ENCODE peak calls at places on chromosomes 3 and 15, in nine cellular contexts. F is stimulated activated naive CD8-positive, alpha-beta T cell treated with anti-CD3 and anti-CD28 coated beads, Interleukin-15, Interleukin-2, amounts not matched to agents 100 U/mL and 50 U/mL, for 24 hours; J is activated CD8-positive, alpha-beta T cell treated with anti-CD3 and anti-CD28 coated beads, Interleukin-2, amount 10 ng/mL, durations not matched to agents 7 days and 5 days; Q is AG20443; D is H4; W is stimulated activated CD8-positive, alpha-beta memory T cell treated with anti-CD3 and anti-CD28 coated beads, Interleukin-15, amount 100 ng/mL, for 24 hours; L is stimulated activated CD4-positive, alpha-beta T cell treated with anti-CD3 and anti-CD28 coated beads, Interleukin-2, amount 100 ng/mL, for 4 hours; A is AG09309; P is CD4-positive, alpha-beta memory T cell. V is an unnamed sample.

GRCh38 chr3:109548192-109548938 is 211.0 kb upstream of the DPPA4 start:
- DNase-seq in F (no peak), J (no peak), Q (no peak), D (no peak), W (no peak), L (no peak), A (no peak), P (no peak), V (no peak)

GRCh38 chr3:177824190-177824786 is 627.0 kb upstream of the TBL1XR1 start:
- DNase-seq in F (no peak), J (no peak), Q (peak; percentile 69), D (peak; percentile 51), W (no peak), L (no peak), A (no peak), P (no peak), V (no peak)

GRCh38 chr3:53243165-53243564 is 12.7 kb downstream of the TKT start:
- DNase-seq in F (no peak), J (no peak), Q (peak; percentile 84), D (no peak), W (no peak), L (no peak), A (no peak), P (no peak), V (peak; percentile 7)

GRCh38 chr3:135966349-135966695 is 794 bp downstream of the PPP2R3A start:
- DNase-seq in F (no peak), J (no peak), Q (no peak), D (no peak), W (no peak), L (no peak), A (no peak), P (no peak), V (no peak)

GRCh38 chr3:65425880-65426279 is 612.8 kb downstream of the MAGI1 start:
- DNase-seq in F (no peak), J (no peak), Q (peak; percentile 29), D (peak; percentile 15), W (no peak), L (no peak), A (no peak), P (no peak), V (no peak)

GRCh38 chr3:81968628-81969027 is 207.2 kb upstream of the GBE1 start:
- DNase-seq in F (no peak), J (no peak), Q (peak; percentile 22), D (no peak), W (no peak), L (no peak), A (no peak), P (no peak), V (no peak)

GRCh38 chr3:31145062-31145461 is 250.6 kb upstream of the GADL1 start:
- DNase-seq in F (no peak), J (no peak), Q (no peak), D (no peak), W (no peak), L (no peak), A (no peak), P (no peak), V (no peak)

GRCh38 chr3:43061101-43061895 is 44.6 kb downstream of the POMGNT2 start:
- DNase-seq in F (no peak), J (peak; percentile 12), Q (no peak), D (no peak), W (no peak), L (no peak), A (no peak), P (no peak), V (no peak)

GRCh38 chr15:88701561-88702095 is 62.8 kb downstream of the ISG20 start:
- DNase-seq in F (peak; percentile 15), J (peak; percentile 29), Q (no peak), D (no peak), W (no peak), L (no peak), A (no peak), P (peak; percentile 12), V (no peak)

GRCh38 chr3:131535131-131535530 is 32.4 kb upstream of the MRPL3 start:
- DNase-seq in F (no peak), J (no peak), Q (peak; percentile 64), D (no peak), W (no peak), L (no peak), A (peak; percentile 66), P (no peak), V (no peak)

GRCh38 chr15:81337713-81338157 is 13.8 kb upstream of the STARD5 start:
- DNase-seq in F (no peak), J (peak; percentile 9), Q (peak; percentile 45), D (no peak), W (no peak), L (no peak), A (no peak), P (no peak), V (no peak)

GRCh38 chr3:40237892-40238571 is 71.5 kb upstream of the EIF1B start:
- DNase-seq in F (no peak), J (no peak), Q (peak; percentile 61), D (no peak), W (no peak), L (no peak), A (no peak), P (no peak), V (no peak)

GRCh38 chr3:115858995-115859807 is 235.9 kb downstream of the GAP43 start:
- DNase-seq in F (no peak), J (no peak), Q (no peak), D (no peak), W (no peak), L (no peak), A (no peak), P (no peak), V (no peak)

GRCh38 chr3:160253298-160253697 is 28.1 kb downstream of the C3orf80 start:
- DNase-seq in F (no peak), J (no peak), Q (no peak), D (no peak), W (no peak), L (no peak), A (no peak), P (no peak), V (no peak)

GRCh38 chr3:191070762-191071365 is 128.2 kb upstream of the OSTN start:
- DNase-seq in F (no peak), J (no peak), Q (no peak), D (no peak), W (no peak), L (no peak), A (no peak), P (no peak), V (no peak)

GRCh38 chr15:27495963-27496459 is 525.0 kb downstream of the GABRG3 start:
- DNase-seq in F (no peak), J (no peak), Q (no peak), D (no peak), W (no peak), L (no peak), A (no peak), P (no peak), V (no peak)

GRCh38 chr3:56923546-56924224 is 121.9 kb upstream of the ARHGEF3 start:
- DNase-seq in F (no peak), J (peak; percentile 65), Q (peak; percentile 23), D (peak; percentile 39), W (no peak), L (peak; percentile 14), A (no peak), P (peak; percentile 86), V (no peak)

GRCh38 chr3:179432021-179432420 is 19.2 kb downstream of the GNB4 start:
- DNase-seq in F (no peak), J (no peak), Q (no peak), D (no peak), W (no peak), L (no peak), A (no peak), P (no peak), V (no peak)

GRCh38 chr3:158808697-158809096 is 6.8 kb downstream of the MFSD1 start:
- DNase-seq in F (no peak), J (no peak), Q (peak; percentile 54), D (peak; percentile 80), W (no peak), L (no peak), A (peak; percentile 21), P (no peak), V (no peak)

GRCh38 chr3:174125267-174125844 is 727.8 kb downstream of the NLGN1 start:
- DNase-seq in F (no peak), J (no peak), Q (peak; percentile 63), D (peak; percentile 72), W (no peak), L (no peak), A (peak; percentile 34), P (no peak), V (no peak)

GRCh38 chr15:51982013-51982769 is 10.6 kb upstream of the LEO1 start:
- DNase-seq in F (peak; percentile 36), J (peak; percentile 77), Q (peak; percentile 71), D (peak; percentile 92), W (no peak), L (no peak), A (peak; percentile 81), P (peak; percentile 72), V (no peak)

GRCh38 chr3:9793161-9793781 is 389 bp downstream of the ARPC4 start:
- DNase-seq in F (peak; percentile 33), J (peak; percentile 49), Q (peak; percentile 51), D (no peak), W (no peak), L (no peak), A (no peak), P (no peak), V (no peak)

GRCh38 chr15:95848126-95848525 is 482.4 kb upstream of the NR2F2 start:
- DNase-seq in F (no peak), J (no peak), Q (no peak), D (no peak), W (no peak), L (no peak), A (no peak), P (no peak), V (no peak)

GRCh38 chr3:16975083-16975482 is 90.3 kb downstream of the PLCL2 start:
- DNase-seq in F (no peak), J (no peak), Q (no peak), D (no peak), W (no peak), L (no peak), A (no peak), P (no peak), V (no peak)

GRCh38 chr3:132781922-132782321 is 59.7 kb upstream of the NPHP3 start:
- DNase-seq in F (no peak), J (no peak), Q (no peak), D (no peak), W (no peak), L (no peak), A (no peak), P (no peak), V (no peak)

GRCh38 chr3:66320390-66320789 is 99.6 kb downstream of the SLC25A26 start:
- DNase-seq in F (no peak), J (no peak), Q (no peak), D (no peak), W (no peak), L (no peak), A (no peak), P (no peak), V (no peak)

GRCh38 chr15:27222479-27222878 is 251.5 kb downstream of the GABRG3 start:
- DNase-seq in F (no peak), J (no peak), Q (no peak), D (peak; percentile 23), W (no peak), L (no peak), A (no peak), P (no peak), V (no peak)

GRCh38 chr3:44954962-44955361 is 21.0 kb downstream of the ZDHHC3 start:
- DNase-seq in F (no peak), J (no peak), Q (no peak), D (no peak), W (no peak), L (no peak), A (no peak), P (no peak), V (no peak)

GRCh38 chr3:15756505-15756904 is 41.3 kb downstream of the ANKRD28 start:
- DNase-seq in F (no peak), J (no peak), Q (no peak), D (no peak), W (no peak), L (no peak), A (no peak), P (no peak), V (no peak)